ENCODE peak calls at places on chromosomes 1 and 21, in eight cellular contexts. I is IMR-90, T is astrocyte of the spinal cord, P is fibroblast of lung, M is stomach, U is GM12865, S is GM13976, N is progenitor cell of endocrine pancreas. G is an unnamed sample.
A peak's percentile ranks its signal among the peaks of the same experiment; 100 is the strongest.

GRCh38 chr1:15090373-15090772 is 63.2 kb upstream of the TMEM51 start:
- DNase-seq in I (no peak), T (no peak), P (no peak), M (peak; percentile 95), U (peak; percentile 42), S (no peak), N (peak; percentile 77), G (no peak)

GRCh38 chr1:221030121-221030649 is 150.9 kb downstream of the HLX start:
- DNase-seq in I (peak; percentile 65), T (no peak), P (no peak), M (no peak), U (no peak), S (no peak), N (no peak), G (no peak)

GRCh38 chr1:223177681-223178080 is 34.6 kb upstream of the TLR5 start:
- DNase-seq in I (no peak), T (no peak), P (no peak), M (peak; percentile 45), U (no peak), S (no peak), N (no peak), G (no peak)

GRCh38 chr1:185318431-185319151 is 1.5 kb upstream of the IVNS1ABP start:
- DNase-seq in I (no peak), T (no peak), P (no peak), M (no peak), U (no peak), S (no peak), N (no peak), G (no peak)

GRCh38 chr1:205075642-205076155 is 8.6 kb downstream of the TMEM81 start:
- DNase-seq in I (no peak), T (no peak), P (no peak), M (no peak), U (no peak), S (no peak), N (no peak), G (no peak)

GRCh38 chr1:176456848-176457247 is 6.1 kb upstream of the PAPPA2 start:
- DNase-seq in I (no peak), T (no peak), P (no peak), M (no peak), U (no peak), S (no peak), N (no peak), G (no peak)

GRCh38 chr1:226659136-226659535 is 79.9 kb downstream of the ITPKB start:
- DNase-seq in I (no peak), T (no peak), P (no peak), M (no peak), U (no peak), S (no peak), N (no peak), G (no peak)

GRCh38 chr1:206556748-206557635 is 49.7 kb downstream of the RASSF5 start:
- DNase-seq in I (peak; percentile 38), T (peak; percentile 23), P (peak; percentile 50), M (peak; percentile 82), U (peak; percentile 91), S (peak; percentile 83), N (peak; percentile 51), G (peak; percentile 92)

GRCh38 chr1:38134294-38134755 is 87.7 kb upstream of the POU3F1 start:
- DNase-seq in I (no peak), T (no peak), P (peak; percentile 15), M (no peak), U (no peak), S (no peak), N (no peak), G (no peak)

GRCh38 chr1:28233264-28233606 is 406 bp upstream of the DNAJC8 start:
- DNase-seq in I (no peak), T (no peak), P (no peak), M (no peak), U (no peak), S (no peak), N (no peak), G (no peak)

GRCh38 chr1:5989286-5989605 is 3.0 kb downstream of the NPHP4 start:
- DNase-seq in I (no peak), T (no peak), P (no peak), M (no peak), U (no peak), S (no peak), N (no peak), G (no peak)

GRCh38 chr1:198528376-198528775 is 12.1 kb downstream of the ATP6V1G3 start:
- DNase-seq in I (peak; percentile 54), T (peak; percentile 37), P (peak; percentile 73), M (no peak), U (no peak), S (no peak), N (no peak), G (no peak)

GRCh38 chr1:150836129-150836773 is 28.2 kb upstream of the CTSK start:
- DNase-seq in I (peak; percentile 3), T (peak; percentile 8), P (peak; percentile 58), M (no peak), U (no peak), S (peak; percentile 34), N (no peak), G (no peak)

GRCh38 chr1:69913967-69914366 is 291.4 kb downstream of the LRRC40 start:
- DNase-seq in I (peak; percentile 15), T (peak; percentile 78), P (peak; percentile 77), M (no peak), U (no peak), S (no peak), N (no peak), G (no peak)

GRCh38 chr1:25737151-25737550 is 62.8 kb upstream of the SELENON start:
- DNase-seq in I (no peak), T (no peak), P (no peak), M (no peak), U (no peak), S (no peak), N (no peak), G (no peak)

DNA sequence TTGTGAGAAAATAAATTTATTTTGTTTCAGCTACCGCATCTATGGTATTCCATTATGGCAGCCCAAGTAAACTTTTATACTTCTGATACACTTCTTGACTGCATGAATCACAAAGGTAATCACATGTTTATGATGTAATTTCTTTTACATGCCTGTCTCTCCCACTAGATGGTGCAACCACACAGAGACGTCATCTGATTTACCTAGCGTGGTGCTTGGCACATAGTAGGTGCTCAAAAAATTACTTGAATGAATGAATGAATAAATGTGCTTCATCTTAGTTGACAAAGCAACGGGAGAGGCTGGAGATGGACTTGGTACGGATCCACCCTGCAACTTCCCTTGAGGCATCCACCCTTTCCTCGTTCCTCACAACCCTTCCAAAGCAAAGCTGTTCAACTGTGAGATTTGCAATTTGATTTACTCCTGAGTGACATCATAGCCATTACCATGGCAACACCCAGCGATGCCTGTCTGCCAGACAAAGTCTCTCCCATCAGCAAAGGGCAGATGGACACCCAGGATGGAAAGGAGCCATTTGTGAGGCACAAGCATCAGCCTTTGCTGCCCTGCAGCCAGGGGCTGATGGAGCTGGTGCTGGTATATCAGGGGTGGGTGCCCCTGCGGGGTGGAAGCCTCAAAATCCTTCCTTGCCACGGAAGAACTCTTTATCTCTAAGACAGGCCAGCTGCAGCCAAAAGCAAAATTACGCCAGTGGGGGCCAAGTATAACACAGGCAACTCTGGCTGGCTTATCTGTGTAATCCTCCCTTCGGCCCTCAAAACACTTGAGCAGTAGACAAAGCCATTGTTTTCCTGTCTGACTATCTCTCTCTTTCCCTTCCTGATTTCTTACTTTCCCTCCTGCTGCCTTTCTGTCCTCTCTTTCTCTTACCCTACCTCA is 18.9 kb upstream of the VWA5B1 start:
- DNase-seq in I (no peak), T (no peak), P (no peak), M (no peak), U (no peak), S (no peak), N (no peak), G (no peak)
- TF ChIP-seq CTCF in I (no peak), T (no peak), P (no peak), M (no peak), U (no peak), S (no peak), N (no peak), G (no peak)

GRCh38 chr21:36587388-36587787 is 107.5 kb upstream of the CLDN14 start:
- DNase-seq in I (peak; percentile 4), T (no peak), P (no peak), M (no peak), U (no peak), S (no peak), N (no peak), G (no peak)

GRCh38 chr21:36583591-36583990 is 103.7 kb upstream of the CLDN14 start:
- DNase-seq in I (no peak), T (no peak), P (no peak), M (no peak), U (no peak), S (no peak), N (no peak), G (no peak)

GRCh38 chr21:36591326-36591970 is 107.5 kb upstream of the SIM2 start:
- DNase-seq in I (no peak), T (no peak), P (no peak), M (no peak), U (no peak), S (no peak), N (no peak), G (no peak)

GRCh38 chr21:36584980-36585940 is 105.3 kb upstream of the CLDN14 start:
- DNase-seq in I (no peak), T (no peak), P (no peak), M (no peak), U (peak; percentile 29), S (no peak), N (no peak), G (peak; percentile 16)

GRCh38 chr21:36589352-36589971 is 109.5 kb upstream of the SIM2 start:
- DNase-seq in I (peak; percentile 27), T (no peak), P (peak; percentile 13), M (peak; percentile 54), U (peak; percentile 71), S (peak; percentile 75), N (no peak), G (peak; percentile 7)
- TF ChIP-seq CTCF in I (peak; percentile 56), T (peak; percentile 60), P (peak; percentile 58), M (no peak), U (peak; percentile 73), S (peak; percentile 54), N (peak; percentile 33), G (no peak)

DNA sequence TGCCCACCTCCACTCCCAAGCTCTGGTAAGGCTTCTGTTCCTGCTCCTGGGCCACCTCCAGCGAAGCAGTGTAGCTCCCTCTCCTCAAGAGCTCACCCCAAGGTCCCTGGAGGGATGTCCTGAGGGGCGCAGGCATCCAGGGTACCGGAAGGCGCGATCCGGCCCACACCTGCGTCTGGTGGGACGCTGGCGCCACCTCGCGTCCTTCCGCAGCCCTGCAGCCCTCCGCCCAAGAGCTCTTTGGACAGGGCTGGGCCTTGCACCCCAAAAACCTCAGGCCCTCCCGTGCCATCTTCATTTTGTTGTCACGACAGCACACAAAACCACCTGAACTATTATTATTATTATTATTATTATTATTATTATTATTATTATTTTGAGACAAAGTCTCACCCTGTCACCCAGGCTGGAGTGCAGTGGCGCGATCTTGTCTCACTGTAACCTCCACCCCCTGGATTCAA is 49.2 kb upstream of the PAX7 start:
- DNase-seq in I (no peak), T (peak; percentile 1), P (no peak), M (peak; percentile 50), U (peak; percentile 51), S (peak; percentile 81), N (peak; percentile 52), G (peak; percentile 25)
- TF ChIP-seq CTCF in I (peak; percentile 54), T (peak; percentile 82), P (peak; percentile 24), M (peak; percentile 50), U (peak; percentile 89), S (peak; percentile 86), N (peak; percentile 93), G (peak; percentile 54)

DNA sequence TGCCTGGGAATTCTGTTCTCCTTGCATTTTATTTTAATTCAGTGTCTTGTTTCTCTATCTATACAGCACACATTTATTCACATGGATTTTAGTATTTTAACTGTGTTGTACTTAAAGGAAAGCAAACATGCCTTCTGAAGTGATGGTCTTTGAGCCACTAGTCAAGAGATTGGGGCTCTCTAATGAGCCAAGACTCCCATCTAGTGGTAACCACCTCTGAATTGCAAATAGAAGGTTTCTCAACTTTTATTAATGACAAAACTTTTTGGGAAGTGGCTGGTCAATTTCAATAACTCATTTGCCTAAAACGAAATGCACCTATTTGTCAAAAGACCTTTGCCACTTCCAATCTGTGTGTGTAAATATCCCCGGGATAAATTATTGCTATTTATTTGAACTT is 199.6 kb downstream of the LTN1 start:
- DNase-seq in I (peak; percentile 73), T (peak; percentile 33), P (peak; percentile 21), M (no peak), U (no peak), S (no peak), N (no peak), G (no peak)
- TF ChIP-seq CTCF in I (peak; percentile 75), T (peak; percentile 42), P (peak; percentile 66), M (no peak), U (no peak), S (no peak), N (peak; percentile 33), G (no peak)